ENCODE peak calls at places on chromosome 17, in six cellular contexts. B is lower lobe of right lung, F is esophagus squamous epithelium, M is IMR-90, Y is astrocyte, L is SK-N-SH. D is an unnamed sample. For H3K27me3 and H3K36me3, the result is how much of the 10 kb centered on the place peaks cover.

GRCh38 chr17:34241062-34241461 is 14.0 kb upstream of the CCL2 start:
- DNase-seq in B (no peak), F (no peak), M (peak), Y (peak), L (peak), D (no peak)

GRCh38 chr17:56793506-56793905 is 40.2 kb downstream of the C17orf67 start:
- DNase-seq in B (no peak), F (no peak), M (no peak), Y (no peak), L (no peak), D (no peak)

GRCh38 chr17:9090641-9091096 is 69.4 kb downstream of the NTN1 start:
- DNase-seq in B (no peak), F (no peak), M (no peak), Y (no peak), L (no peak), D (no peak)

GRCh38 chr17:37821025-37821713 is 76.3 kb upstream of the HNF1B start:
- DNase-seq in B (no peak), F (no peak), M (peak), Y (peak), L (no peak), D (peak)

GRCh38 chr17:3659541-3660111 is 8.8 kb downstream of the TAX1BP3 start:
- DNase-seq in B (no peak), F (no peak), M (peak), Y (peak), L (no peak), D (peak)

GRCh38 chr17:7835818-7836595 is 2.0 kb downstream of the KDM6B start:
- DNase-seq in B (peak), F (no peak), M (peak), Y (peak), L (peak), D (peak)

GRCh38 chr17:42107124-42107523 is 5.4 kb downstream of the DHX58 start:
- DNase-seq in B (no peak), F (no peak), M (no peak), Y (no peak), L (no peak), D (no peak)

GRCh38 chr17:82281502-82282238 is 8.2 kb upstream of the CSNK1D start:
- DNase-seq in B (peak), F (no peak), M (peak), Y (no peak), L (no peak), D (peak)

GRCh38 chr17:50132104-50132794 is 2.3 kb upstream of the SAMD14 start:
- DNase-seq in B (no peak), F (no peak), M (no peak), Y (no peak), L (no peak), D (no peak)

GRCh38 chr17:19940722-19941464 is 36.7 kb downstream of the AKAP10 start:
- DNase-seq in B (no peak), F (no peak), M (peak), Y (peak), L (no peak), D (peak)

GRCh38 chr17:81703747-81704654 is 834 bp downstream of the MRPL12 start:
- DNase-seq in B (no peak), F (no peak), M (no peak), Y (no peak), L (no peak), D (no peak)

GRCh38 chr17:59633658-59634359 is 14.1 kb downstream of the CLTC start:
- DNase-seq in B (no peak), F (no peak), M (no peak), Y (no peak), L (no peak), D (no peak)

GRCh38 chr17:3030096-3030495 is 33.3 kb downstream of the OR1D5 start:
- DNase-seq in B (peak), F (no peak), M (peak), Y (peak), L (no peak), D (peak)

GRCh38 chr17:48577946-48578615 is at the start of gene HOXB4:
- DNase-seq in B (peak), F (no peak), M (peak), Y (peak), L (no peak), D (no peak)

GRCh38 chr17:8753136-8753975 is 5.0 kb downstream of the SPDYE4 start:
- DNase-seq in B (no peak), F (no peak), M (no peak), Y (no peak), L (no peak), D (no peak)

GRCh38 chr17:68709995-68710780 is 109.0 kb upstream of the FAM20A start:
- DNase-seq in B (no peak), F (no peak), M (peak), Y (no peak), L (peak), D (no peak)

GRCh38 chr17:70139449-70139993 is 29.8 kb upstream of the KCNJ2 start:
- DNase-seq in B (no peak), F (no peak), M (no peak), Y (no peak), L (no peak), D (no peak)

GRCh38 chr17:76868669-76869208 is 535 bp downstream of the MGAT5B start:
- DNase-seq in B (no peak), F (no peak), M (no peak), Y (peak), L (peak), D (no peak)

GRCh38 chr17:42438600-42439567 is 15.8 kb upstream of the CAVIN1 start:
- DNase-seq in B (peak), F (no peak), M (no peak), Y (no peak), L (no peak), D (no peak)

GRCh38 chr17:29178750-29179231 is 1.4 kb downstream of the MYO18A start:
- DNase-seq in B (no peak), F (no peak), M (no peak), Y (no peak), L (no peak), D (peak)

GRCh38 chr17:61393904-61394629 is 5.6 kb upstream of the TBX2 start:
- DNase-seq in B (peak), F (no peak), M (peak), Y (peak), L (peak), D (no peak)

GRCh38 chr17:72632026-72632684 is 460.3 kb downstream of the SLC39A11 start:
- DNase-seq in B (no peak), F (no peak), M (no peak), Y (no peak), L (no peak), D (no peak)

GRCh38 chr17:79777166-79777843 is 643 bp upstream of the CBX2 start:
- DNase-seq in B (peak), F (no peak), M (peak), Y (peak), L (no peak), D (no peak)

GRCh38 chr17:32586666-32587065 is 99.9 kb downstream of the CDK5R1 start:
- DNase-seq in B (no peak), F (no peak), M (no peak), Y (no peak), L (no peak), D (peak)

GRCh38 chr17:49676276-49676868 is 1.5 kb downstream of the SPOP start:
- DNase-seq in B (no peak), F (no peak), M (peak), Y (no peak), L (no peak), D (no peak)

GRCh38 chr17:73650617-73651200 is 6.5 kb upstream of the SDK2 start:
- DNase-seq in B (no peak), F (no peak), M (no peak), Y (no peak), L (no peak), D (no peak)

GRCh38 chr17:56047321-56047720 is 106.0 kb upstream of the ANKFN1 start:
- DNase-seq in B (no peak), F (no peak), M (no peak), Y (no peak), L (no peak), D (no peak)

GRCh38 chr17:76641501-76641900 is 2.1 kb downstream of the ST6GALNAC1 start:
- DNase-seq in B (no peak), F (no peak), M (no peak), Y (no peak), L (no peak), D (peak)

GRCh38 chr17:41777579-41778188 is 8.8 kb downstream of the JUP start:
- DNase-seq in B (peak), F (no peak), M (peak), Y (peak), L (peak), D (peak)

GRCh38 chr17:76581515-76581914 is 4.1 kb downstream of the ST6GALNAC2 start:
- DNase-seq in B (no peak), F (no peak), M (no peak), Y (no peak), L (no peak), D (peak)

GRCh38 chr17:72370819-72371218 is 250.0 kb downstream of the SOX9 start:
- DNase-seq in B (no peak), F (no peak), M (peak), Y (peak), L (no peak), D (peak)

GRCh38 chr17:234163-235047 is 53.0 kb upstream of the DOC2B start:
- DNase-seq in B (peak), F (no peak), M (no peak), Y (no peak), L (no peak), D (no peak)
- H3K27me3 ChIP-seq in B (under half), F (under half), M (under half), Y (under half), L (under half), D (under half)

GRCh38 chr17:44352922-44353655 is 8.0 kb downstream of the GRN start:
- DNase-seq in B (no peak), F (no peak), M (no peak), Y (no peak), L (no peak), D (no peak)

GRCh38 chr17:44354582-44355309 is 8.9 kb downstream of the FAM171A2 start:
- DNase-seq in B (no peak), F (no peak), M (no peak), Y (no peak), L (no peak), D (no peak)

GRCh38 chr17:44355310-44355640 is 8.4 kb downstream of the FAM171A2 start:
- DNase-seq in B (no peak), F (no peak), M (no peak), Y (no peak), L (no peak), D (no peak)

GRCh38 chr17:44351961-44352921 is 7.1 kb downstream of the GRN start:
- DNase-seq in B (no peak), F (no peak), M (no peak), Y (no peak), L (peak), D (no peak)

DNA sequence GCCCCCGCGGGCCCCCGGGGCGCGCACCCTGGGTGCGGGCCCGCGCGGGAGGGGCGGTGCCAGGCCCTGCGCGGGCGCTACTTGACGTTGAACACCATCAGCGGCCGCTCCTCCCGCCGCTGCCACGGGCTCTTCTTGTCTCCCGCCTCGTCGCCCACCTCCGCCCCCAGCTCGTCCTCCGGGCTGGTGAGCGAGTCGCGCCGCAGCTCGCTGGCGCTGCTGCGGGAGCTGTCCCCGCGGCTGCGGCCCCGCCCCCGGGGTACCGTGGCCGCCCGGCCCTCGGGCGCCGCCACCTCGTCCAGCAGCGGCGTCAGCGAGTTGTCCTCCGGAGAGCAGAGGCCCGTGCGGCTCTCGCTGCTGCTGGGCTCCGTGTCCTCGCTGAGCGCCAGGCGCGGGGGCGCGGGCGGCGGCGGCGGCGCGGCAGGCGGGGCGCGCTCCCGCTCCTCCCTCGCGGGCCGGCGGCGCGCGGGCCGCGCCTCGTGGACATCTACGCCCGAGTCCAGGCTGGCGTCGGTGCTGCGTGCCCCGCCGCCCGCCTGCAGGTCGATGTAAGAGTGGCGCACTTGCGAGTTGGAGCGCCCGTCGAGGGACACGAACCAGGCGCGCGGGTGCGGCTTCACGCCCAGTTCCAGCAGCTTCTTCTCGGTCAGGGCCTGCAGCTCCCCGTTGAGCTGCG is 8.7 kb downstream of the GRN start:
- DNase-seq in B (no peak), F (no peak), M (no peak), Y (no peak), L (no peak), D (no peak)
- H3K4me3 ChIP-seq in B (peak), F (no peak), M (no peak), Y (peak), L (no peak), D (peak)

GRCh38 chr17:35768796-35769195 is 8.1 kb downstream of the C17orf50 start:
- DNase-seq in B (no peak), F (no peak), M (no peak), Y (no peak), L (no peak), D (no peak)
- H3K36me3 ChIP-seq in B (under half), F (under half), M (under half), Y (under half), L (under half), D (under half)

DNA sequence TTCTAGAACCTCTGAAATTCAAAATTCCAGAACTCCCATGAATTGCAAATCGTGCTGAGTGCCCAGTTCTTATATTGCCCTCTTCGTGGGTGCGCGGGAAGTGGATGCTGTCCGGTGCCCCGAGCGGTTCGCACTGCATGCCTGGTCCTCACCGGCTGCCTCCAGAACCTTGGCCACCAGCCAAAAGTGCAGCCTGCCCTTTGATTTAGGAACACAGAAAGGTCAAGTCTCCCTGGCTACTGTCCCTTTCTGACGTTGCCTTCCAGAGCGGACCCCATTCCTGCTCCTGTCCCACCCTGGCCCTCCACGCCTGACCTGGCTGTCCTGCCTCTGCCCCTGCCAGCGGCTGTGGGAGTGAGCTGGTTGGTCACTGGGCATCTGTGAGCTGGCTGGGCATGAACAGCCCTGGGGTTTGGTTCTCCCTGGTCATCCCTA is 9.7 kb downstream of the NEUROD2 start:
- DNase-seq in B (no peak), F (no peak), M (no peak), Y (no peak), L (peak), D (no peak)
- H3K27me3 ChIP-seq in B (half or more), F (under half), M (half or more), Y (half or more), L (half or more), D (half or more)

D was measured in bronchial epithelial cell.